ENCODE peak calls at places on chromosomes 3 and 15, in ten cellular contexts. L is colonic mucosa, N is AG09309, X is C1 segment of cervical spinal cord, U is HTR-8/SVneo, T is NCI-H748 treated with DMSO at 0.1 percent for 48 hours, J is H9, V is iPS-NIHi11, E is psoas muscle, W is T-helper 1 cell. A is an unnamed sample.

GRCh38 chr3:129745253-129745652 is 138.8 kb upstream of the PLXND1 start:
- DNase-seq in L (peak; percentile 21), N (no peak), X (no peak), U (no peak), T (no peak), J (no peak), V (no peak), E (no peak), W (no peak), A (no peak)

GRCh38 chr3:16740531-16740930 is 135.3 kb upstream of the DAZL start:
- DNase-seq in L (no peak), N (no peak), X (no peak), U (no peak), T (no peak), J (no peak), V (no peak), E (no peak), W (no peak), A (no peak)

GRCh38 chr3:16140116-16140893 is 34.2 kb upstream of the GALNT15 start:
- DNase-seq in L (no peak), N (no peak), X (no peak), U (no peak), T (no peak), J (no peak), V (no peak), E (peak; percentile 43), W (no peak), A (no peak)

GRCh38 chr3:36193448-36193847 is 186.9 kb upstream of the STAC start:
- DNase-seq in L (no peak), N (no peak), X (no peak), U (no peak), T (no peak), J (no peak), V (no peak), E (no peak), W (no peak), A (no peak)

GRCh38 chr3:129439381-129439816 is 349 bp downstream of the MBD4 start:
- DNase-seq in L (peak; percentile 64), N (no peak), X (no peak), U (peak; percentile 41), T (no peak), J (no peak), V (peak; percentile 33), E (peak; percentile 35), W (peak; percentile 48), A (no peak)

GRCh38 chr3:102307442-102307841 is 127.4 kb upstream of the ZPLD1 start:
- DNase-seq in L (no peak), N (no peak), X (no peak), U (no peak), T (no peak), J (peak; percentile 48), V (no peak), E (no peak), W (no peak), A (no peak)

GRCh38 chr15:73140154-73140553 is 87.9 kb downstream of the NEO1 start:
- DNase-seq in L (no peak), N (no peak), X (no peak), U (no peak), T (no peak), J (no peak), V (no peak), E (no peak), W (no peak), A (no peak)

GRCh38 chr3:7682822-7683229 is 818.8 kb upstream of the LMCD1 start:
- DNase-seq in L (no peak), N (no peak), X (no peak), U (no peak), T (no peak), J (no peak), V (peak; percentile 23), E (peak; percentile 15), W (no peak), A (no peak)

GRCh38 chr3:150545419-150546225 is 674 bp downstream of the SERP1 start:
- DNase-seq in L (peak; percentile 56), N (no peak), X (peak; percentile 3), U (no peak), T (no peak), J (no peak), V (peak; percentile 21), E (no peak), W (peak; percentile 29), A (peak; percentile 42)

GRCh38 chr3:42490243-42490642 is 12.2 kb upstream of the VIPR1 start:
- DNase-seq in L (peak; percentile 33), N (no peak), X (no peak), U (no peak), T (no peak), J (peak; percentile 46), V (peak; percentile 46), E (no peak), W (no peak), A (no peak)